ENCODE peak calls at places on chromosome 1, in eight cellular contexts. Q is body of pancreas, E is Daoy, K is NCI-H1105, O is pancreas, T is HS-27A, N is cardiac fibroblast, Y is stomach. H is an unnamed sample.

GRCh38 chr1:108079550-108079949 is 114.6 kb upstream of the VAV3 start:
- DNase-seq in Q (no peak), E (no peak), N (no peak), T (no peak), O (no peak), K (no peak), Y (no peak), H (no peak)

GRCh38 chr1:168623003-168623828 is 46.8 kb downstream of the XCL1 start:
- DNase-seq in T (peak; percentile 42), K (no peak), N (peak; percentile 77), Y (no peak), E (peak; percentile 90), Q (no peak), O (no peak), H (no peak)

GRCh38 chr1:86468501-86468977 is at the start of gene CLCA1:
- DNase-seq in O (no peak), N (no peak), Y (no peak), T (no peak), E (no peak), K (no peak), Q (no peak), H (no peak)

GRCh38 chr1:171595324-171595723 is 26.7 kb upstream of the MYOCOS start:
- DNase-seq in T (no peak), O (no peak), Y (no peak), E (no peak), N (no peak), K (no peak), Q (no peak), H (no peak)

GRCh38 chr1:223216482-223217205 is 73.6 kb upstream of the TLR5 start:
- DNase-seq in K (no peak), Q (no peak), Y (no peak), N (no peak), E (no peak), O (no peak), T (no peak), H (no peak)

GRCh38 chr1:166730299-166730888 is 108.9 kb upstream of the POGK start:
- DNase-seq in N (peak; percentile 15), K (no peak), E (peak; percentile 1), Y (no peak), T (no peak), Q (no peak), O (no peak), H (no peak)

GRCh38 chr1:219907772-219908070 is 20.6 kb downstream of the SLC30A10 start:
- DNase-seq in O (no peak), K (no peak), N (no peak), Q (no peak), Y (no peak), E (no peak), T (no peak), H (no peak)

GRCh38 chr1:40817791-40818263 is 34.2 kb downstream of the KCNQ4 start:
- DNase-seq in N (no peak), K (no peak), T (no peak), Y (no peak), Q (no peak), E (no peak), O (no peak), H (no peak)

GRCh38 chr1:164637461-164638375 is 78.7 kb downstream of the PBX1 start:
- DNase-seq in E (peak; percentile 67), N (peak; percentile 91), T (peak; percentile 7), O (no peak), Q (peak; percentile 83), Y (peak; percentile 66), K (no peak), H (no peak)

GRCh38 chr1:29395724-29396437 is 159.6 kb downstream of the PTPRU start:
- DNase-seq in Y (no peak), K (no peak), E (no peak), N (no peak), Q (no peak), O (no peak), T (no peak), H (no peak)

GRCh38 chr1:211736351-211736915 is 61.0 kb upstream of the NEK2 start:
- DNase-seq in N (no peak), T (no peak), Y (no peak), O (no peak), E (peak; percentile 41), Q (no peak), K (no peak), H (no peak)

H was measured in NCI-H526 treated with DMSO at 0.1 percent for 48 hours.